ENCODE peak calls at places on chromosomes 16 and 17, in five cellular contexts. One of them, this sample, is unnamed.

GRCh38 chr16:695355-696089 is 5.3 kb upstream of the WDR24 start:
- DNase-seq in fibroblast of the aortic adventitia: no peak
- DNase-seq in left ventricle myocardium inferior: no peak
- DNase-seq in AG04450: no peak
- DNase-seq in thoracic aorta: no peak
- DNase-seq in this sample: peak; percentile 81

GRCh38 chr16:49504626-49505025 is 131.0 kb downstream of the C16orf78 start:
- DNase-seq in fibroblast of the aortic adventitia: no peak
- DNase-seq in thoracic aorta: no peak
- DNase-seq in left ventricle myocardium inferior: no peak
- DNase-seq in AG04450: no peak
- DNase-seq in this sample: peak; percentile 7

GRCh38 chr16:88870608-88871348 is 4.3 kb upstream of the PABPN1L start:
- DNase-seq in left ventricle myocardium inferior: no peak
- DNase-seq in fibroblast of the aortic adventitia: no peak
- DNase-seq in thoracic aorta: no peak
- DNase-seq in AG04450: no peak
- DNase-seq in this sample: peak; percentile 57

GRCh38 chr16:88747588-88748301 is 37.3 kb downstream of the PIEZO1 start:
- DNase-seq in left ventricle myocardium inferior: no peak
- DNase-seq in thoracic aorta: no peak
- DNase-seq in AG04450: no peak
- DNase-seq in fibroblast of the aortic adventitia: no peak
- DNase-seq in this sample: no peak

GRCh38 chr17:29036584-29036983 is 6.4 kb upstream of the PIPOX start:
- DNase-seq in fibroblast of the aortic adventitia: no peak
- DNase-seq in thoracic aorta: no peak
- DNase-seq in left ventricle myocardium inferior: no peak
- DNase-seq in AG04450: no peak
- DNase-seq in this sample: no peak

GRCh38 chr16:88882358-88883030 is 16.0 kb upstream of the PABPN1L start:
- DNase-seq in left ventricle myocardium inferior: no peak
- DNase-seq in AG04450: no peak
- DNase-seq in thoracic aorta: no peak
- DNase-seq in fibroblast of the aortic adventitia: no peak
- DNase-seq in this sample: no peak

GRCh38 chr17:77893144-77894044 is 65.1 kb upstream of the TNRC6C start:
- DNase-seq in left ventricle myocardium inferior: no peak
- DNase-seq in AG04450: no peak
- DNase-seq in thoracic aorta: no peak
- DNase-seq in fibroblast of the aortic adventitia: no peak
- DNase-seq in this sample: no peak

GRCh38 chr16:88376835-88377726 is 5.7 kb upstream of the ZNF469 start:
- DNase-seq in AG04450: no peak
- DNase-seq in thoracic aorta: no peak
- DNase-seq in left ventricle myocardium inferior: peak; percentile 10
- DNase-seq in fibroblast of the aortic adventitia: peak; percentile 29
- DNase-seq in this sample: peak; percentile 14

GRCh38 chr16:4556112-4556511 is at the start of gene C16orf96:
- DNase-seq in fibroblast of the aortic adventitia: peak; percentile 18
- DNase-seq in left ventricle myocardium inferior: no peak
- DNase-seq in AG04450: no peak
- DNase-seq in thoracic aorta: no peak
- DNase-seq in this sample: no peak

GRCh38 chr16:50448522-50448921 is 79.7 kb upstream of the BRD7 start:
- DNase-seq in thoracic aorta: no peak
- DNase-seq in AG04450: no peak
- DNase-seq in left ventricle myocardium inferior: no peak
- DNase-seq in fibroblast of the aortic adventitia: no peak
- DNase-seq in this sample: no peak

GRCh38 chr16:57988929-57989328 is 11.5 kb downstream of the ZNF319 start:
- DNase-seq in thoracic aorta: no peak
- DNase-seq in fibroblast of the aortic adventitia: peak; percentile 28
- DNase-seq in left ventricle myocardium inferior: peak; percentile 51
- DNase-seq in AG04450: no peak
- DNase-seq in this sample: peak; percentile 8

GRCh38 chr16:28935924-28936783 is 4.4 kb downstream of the CD19 start:
- DNase-seq in AG04450: no peak
- DNase-seq in left ventricle myocardium inferior: peak; percentile 76
- DNase-seq in thoracic aorta: peak; percentile 40
- DNase-seq in fibroblast of the aortic adventitia: peak; percentile 53
- DNase-seq in this sample: peak; percentile 43

GRCh38 chr17:77928519-77929179 is 29.9 kb upstream of the TNRC6C start:
- DNase-seq in thoracic aorta: no peak
- DNase-seq in fibroblast of the aortic adventitia: no peak
- DNase-seq in left ventricle myocardium inferior: no peak
- DNase-seq in AG04450: no peak
- DNase-seq in this sample: no peak

GRCh38 chr17:7586673-7587419 is 3.0 kb downstream of the SOX15 start:
- DNase-seq in thoracic aorta: no peak
- DNase-seq in fibroblast of the aortic adventitia: no peak
- DNase-seq in left ventricle myocardium inferior: no peak
- DNase-seq in AG04450: no peak
- DNase-seq in this sample: no peak
- TF ChIP-seq CTCF in thoracic aorta: no peak
- TF ChIP-seq CTCF in fibroblast of the aortic adventitia: peak; percentile 21
- TF ChIP-seq CTCF in left ventricle myocardium inferior: peak; percentile 50
- TF ChIP-seq CTCF in AG04450: peak; percentile 28
- TF ChIP-seq CTCF in this sample: no peak

DNA sequence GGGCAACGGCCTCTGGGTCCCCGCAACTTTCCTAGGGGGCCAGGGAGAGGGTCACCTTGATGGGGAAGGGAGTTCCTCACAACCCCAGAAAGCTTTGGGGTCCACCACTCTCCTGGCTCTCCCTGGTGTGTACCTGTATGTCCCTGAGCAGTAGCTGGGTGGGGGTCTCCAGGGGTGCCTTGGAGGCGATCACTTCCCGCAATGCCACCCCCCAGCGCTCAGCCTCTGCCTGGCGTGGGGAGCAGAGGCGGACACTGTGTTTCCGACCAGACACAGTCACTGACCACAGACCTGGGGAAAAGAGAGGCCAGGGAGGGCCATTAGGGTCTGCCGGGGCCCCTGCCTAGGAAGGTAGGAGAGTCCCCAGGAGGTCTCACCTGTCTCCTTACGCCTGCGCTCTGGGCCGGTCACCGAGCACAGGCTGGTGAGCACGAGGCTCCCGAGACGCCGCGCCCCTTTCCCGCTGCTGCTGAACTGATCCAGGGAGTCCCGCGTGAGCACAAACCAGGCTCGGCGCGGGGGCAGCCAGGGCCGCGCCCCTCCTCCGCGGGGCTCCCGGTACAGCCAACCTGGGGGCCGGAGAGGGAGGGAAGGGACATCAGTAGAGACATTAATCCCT is 3.4 kb downstream of the PLEKHH3 start:
- DNase-seq in left ventricle myocardium inferior: no peak
- DNase-seq in AG04450: no peak
- DNase-seq in thoracic aorta: no peak
- DNase-seq in fibroblast of the aortic adventitia: no peak
- DNase-seq in this sample: no peak
- TF ChIP-seq CTCF in left ventricle myocardium inferior: no peak
- TF ChIP-seq CTCF in AG04450: no peak
- TF ChIP-seq CTCF in thoracic aorta: no peak
- TF ChIP-seq CTCF in fibroblast of the aortic adventitia: no peak
- TF ChIP-seq CTCF in this sample: no peak

DNA sequence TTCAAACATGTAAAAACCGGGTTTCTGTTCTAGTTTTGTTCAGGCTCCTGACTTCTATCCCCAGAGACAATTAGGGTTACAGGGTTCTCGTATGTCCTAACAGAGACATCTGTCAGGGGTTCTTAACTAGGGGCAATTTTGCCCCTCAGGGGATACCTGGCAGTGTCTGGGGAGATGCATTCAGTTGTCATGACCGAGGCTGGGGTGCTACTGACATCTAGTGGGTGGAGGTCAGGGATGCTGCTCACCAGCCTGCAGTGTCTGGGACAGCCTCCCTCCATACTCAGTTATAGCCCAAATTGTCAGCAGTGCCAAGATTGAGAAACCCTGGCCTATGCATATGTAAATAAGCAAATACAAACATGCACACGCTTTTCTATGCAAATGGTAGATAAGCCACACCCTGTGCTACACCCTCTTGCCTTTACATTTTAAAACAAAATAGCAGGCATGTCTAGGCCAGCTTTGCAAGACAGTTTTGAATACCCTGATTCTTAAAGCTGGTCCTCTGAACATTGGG is 37.4 kb downstream of the CLEC16A start:
- DNase-seq in left ventricle myocardium inferior: no peak
- DNase-seq in thoracic aorta: no peak
- DNase-seq in fibroblast of the aortic adventitia: no peak
- DNase-seq in AG04450: no peak
- DNase-seq in this sample: peak; percentile 41
- TF ChIP-seq CTCF in left ventricle myocardium inferior: peak; percentile 28
- TF ChIP-seq CTCF in thoracic aorta: no peak
- TF ChIP-seq CTCF in fibroblast of the aortic adventitia: peak; percentile 22
- TF ChIP-seq CTCF in AG04450: peak; percentile 37
- TF ChIP-seq CTCF in this sample: no peak

GRCh38 chr17:8121531-8122390 is 2.1 kb downstream of the HES7 start:
- DNase-seq in left ventricle myocardium inferior: no peak
- DNase-seq in AG04450: no peak
- DNase-seq in fibroblast of the aortic adventitia: peak; percentile 45
- DNase-seq in thoracic aorta: no peak
- DNase-seq in this sample: peak; percentile 75

GRCh38 chr17:8118769-8119574 is 658 bp upstream of the ALOXE3 start:
- DNase-seq in AG04450: peak; percentile 59
- DNase-seq in fibroblast of the aortic adventitia: peak; percentile 90
- DNase-seq in left ventricle myocardium inferior: peak; percentile 91
- DNase-seq in thoracic aorta: peak; percentile 51
- DNase-seq in this sample: peak; percentile 89

GRCh38 chr17:8122391-8122922 is 1.4 kb downstream of the HES7 start:
- DNase-seq in fibroblast of the aortic adventitia: peak; percentile 55
- DNase-seq in AG04450: no peak
- DNase-seq in thoracic aorta: no peak
- DNase-seq in left ventricle myocardium inferior: no peak
- DNase-seq in this sample: peak; percentile 52

GRCh38 chr17:8119575-8120519 is 1.5 kb upstream of the ALOXE3 start:
- DNase-seq in AG04450: peak; percentile 83
- DNase-seq in fibroblast of the aortic adventitia: peak; percentile 96
- DNase-seq in left ventricle myocardium inferior: peak; percentile 75
- DNase-seq in thoracic aorta: no peak
- DNase-seq in this sample: peak; percentile 86

GRCh38 chr17:8120520-8121443 is 2.5 kb upstream of the ALOXE3 start:
- DNase-seq in thoracic aorta: no peak
- DNase-seq in fibroblast of the aortic adventitia: peak; percentile 76
- DNase-seq in left ventricle myocardium inferior: no peak
- DNase-seq in AG04450: no peak
- DNase-seq in this sample: peak; percentile 75
- TF ChIP-seq CTCF in thoracic aorta: peak; percentile 25
- TF ChIP-seq CTCF in fibroblast of the aortic adventitia: peak; percentile 48
- TF ChIP-seq CTCF in left ventricle myocardium inferior: peak; percentile 34
- TF ChIP-seq CTCF in AG04450: peak; percentile 36
- TF ChIP-seq CTCF in this sample: peak; percentile 55

GRCh38 chr17:17706140-17707060 is 25.1 kb downstream of the RAI1 start:
- DNase-seq in AG04450: no peak
- DNase-seq in left ventricle myocardium inferior: no peak
- DNase-seq in thoracic aorta: no peak
- DNase-seq in fibroblast of the aortic adventitia: no peak
- DNase-seq in this sample: no peak
- TF ChIP-seq CTCF in AG04450: peak; percentile 11
- TF ChIP-seq CTCF in left ventricle myocardium inferior: no peak
- TF ChIP-seq CTCF in thoracic aorta: no peak
- TF ChIP-seq CTCF in fibroblast of the aortic adventitia: no peak
- TF ChIP-seq CTCF in this sample: no peak

DNA sequence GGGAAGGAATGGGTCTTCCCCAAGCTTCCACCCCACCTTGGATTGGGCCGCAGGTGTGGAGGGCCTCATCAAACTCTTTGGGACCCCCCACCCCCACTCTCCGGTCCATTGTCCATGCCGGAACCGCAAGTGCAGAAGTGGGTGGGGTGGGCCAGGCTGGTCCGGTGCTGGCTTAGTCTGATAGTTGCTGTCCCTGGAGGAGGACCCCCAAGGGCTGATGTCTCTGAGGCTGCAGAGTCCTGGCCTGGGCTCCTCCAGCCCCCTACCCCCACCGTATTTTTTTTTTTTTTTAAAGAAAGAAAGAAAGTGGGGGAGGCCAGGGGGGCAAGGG is 7.1 kb upstream of the ATXN7L3 start:
- DNase-seq in thoracic aorta: no peak
- DNase-seq in left ventricle myocardium inferior: no peak
- DNase-seq in fibroblast of the aortic adventitia: no peak
- DNase-seq in AG04450: no peak
- DNase-seq in this sample: no peak
- TF ChIP-seq CTCF in thoracic aorta: no peak
- TF ChIP-seq CTCF in left ventricle myocardium inferior: no peak
- TF ChIP-seq CTCF in fibroblast of the aortic adventitia: no peak
- TF ChIP-seq CTCF in AG04450: no peak
- TF ChIP-seq CTCF in this sample: no peak

GRCh38 chr16:74931445-74931844 is 53.5 kb downstream of the WDR59 start:
- DNase-seq in thoracic aorta: no peak
- DNase-seq in AG04450: no peak
- DNase-seq in left ventricle myocardium inferior: no peak
- DNase-seq in fibroblast of the aortic adventitia: no peak
- DNase-seq in this sample: no peak

GRCh38 chr16:74939688-74940087 is 45.2 kb downstream of the WDR59 start:
- DNase-seq in left ventricle myocardium inferior: no peak
- DNase-seq in fibroblast of the aortic adventitia: no peak
- DNase-seq in thoracic aorta: no peak
- DNase-seq in AG04450: no peak
- DNase-seq in this sample: no peak

GRCh38 chr16:74936902-74937560 is 47.9 kb downstream of the WDR59 start:
- DNase-seq in AG04450: peak; percentile 15
- DNase-seq in thoracic aorta: no peak
- DNase-seq in left ventricle myocardium inferior: no peak
- DNase-seq in fibroblast of the aortic adventitia: peak; percentile 32
- DNase-seq in this sample: no peak
- TF ChIP-seq CTCF in AG04450: no peak
- TF ChIP-seq CTCF in thoracic aorta: no peak
- TF ChIP-seq CTCF in left ventricle myocardium inferior: no peak
- TF ChIP-seq CTCF in fibroblast of the aortic adventitia: no peak
- TF ChIP-seq CTCF in this sample: no peak

GRCh38 chr16:55248058-55248457 is 75.9 kb upstream of the IRX6 start:
- DNase-seq in left ventricle myocardium inferior: no peak
- DNase-seq in fibroblast of the aortic adventitia: no peak
- DNase-seq in AG04450: no peak
- DNase-seq in thoracic aorta: no peak
- DNase-seq in this sample: no peak

GRCh38 chr16:55240933-55241332 is 83.1 kb upstream of the IRX6 start:
- DNase-seq in left ventricle myocardium inferior: no peak
- DNase-seq in thoracic aorta: no peak
- DNase-seq in fibroblast of the aortic adventitia: no peak
- DNase-seq in AG04450: no peak
- DNase-seq in this sample: no peak

GRCh38 chr16:55239723-55240122 is 84.3 kb upstream of the IRX6 start:
- DNase-seq in left ventricle myocardium inferior: no peak
- DNase-seq in AG04450: no peak
- DNase-seq in fibroblast of the aortic adventitia: no peak
- DNase-seq in thoracic aorta: no peak
- DNase-seq in this sample: no peak

GRCh38 chr16:55248494-55248893 is 75.5 kb upstream of the IRX6 start:
- DNase-seq in left ventricle myocardium inferior: no peak
- DNase-seq in AG04450: no peak
- DNase-seq in fibroblast of the aortic adventitia: no peak
- DNase-seq in thoracic aorta: no peak
- DNase-seq in this sample: no peak

DNA sequence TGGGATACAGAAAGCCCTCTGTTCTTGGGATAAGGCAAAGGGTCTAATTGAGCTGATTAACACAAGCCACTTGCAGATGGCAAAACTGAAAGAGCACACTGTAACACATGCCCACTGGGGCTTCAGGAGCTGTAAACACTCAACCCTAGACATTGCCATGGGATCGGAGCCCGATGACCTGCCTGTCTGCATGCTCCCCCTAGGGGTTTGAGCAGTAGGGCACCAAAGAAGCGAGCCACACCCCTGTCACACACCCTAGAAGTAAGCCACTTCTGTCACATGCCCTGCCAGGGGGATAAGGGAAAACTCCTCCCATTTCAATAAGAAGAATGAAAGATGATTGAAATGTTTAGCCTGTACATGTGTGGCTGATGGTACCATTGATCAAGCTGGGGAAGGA is 81.3 kb upstream of the IRX6 start:
- DNase-seq in left ventricle myocardium inferior: no peak
- DNase-seq in fibroblast of the aortic adventitia: no peak
- DNase-seq in thoracic aorta: no peak
- DNase-seq in AG04450: no peak
- DNase-seq in this sample: no peak
- TF ChIP-seq CTCF in left ventricle myocardium inferior: no peak
- TF ChIP-seq CTCF in fibroblast of the aortic adventitia: no peak
- TF ChIP-seq CTCF in thoracic aorta: no peak
- TF ChIP-seq CTCF in AG04450: no peak
- TF ChIP-seq CTCF in this sample: no peak

This sample was measured in glutamatergic neuron.